ENCODE peak calls at places on chromosomes 2 and 18, in seven cellular contexts. E is H1, U is mesenchymal stem cell, V is H9, C is mesendoderm, G is IMR-90, O is trophoblast cell. Q is an unnamed sample.

GRCh38 chr2:66790651-66791181 is 355.8 kb downstream of the MEIS1 start:
- DNase-seq in E (no peak), V (no peak), O (no peak), U (peak), G (peak), C (no peak), Q (no peak)

GRCh38 chr18:76457957-76458356 is 37.1 kb downstream of the ZNF516 start:
- DNase-seq in V (no peak), O (no peak), E (no peak), C (peak), G (no peak), U (no peak), Q (no peak)

GRCh38 chr2:121247971-121248370 is 37.0 kb downstream of the TFCP2L1 start:
- DNase-seq in V (no peak), C (no peak), E (no peak), U (no peak), G (no peak), O (no peak), Q (no peak)

GRCh38 chr2:143950675-143951074 is 569.2 kb downstream of the ZEB2 start:
- DNase-seq in O (no peak), G (no peak), V (no peak), C (no peak), E (no peak), U (no peak), Q (no peak)

GRCh38 chr2:191707542-191707941 is 29.6 kb downstream of the NABP1 start:
- DNase-seq in V (no peak), E (no peak), U (no peak), C (no peak), G (no peak), O (no peak), Q (no peak)

GRCh38 chr2:173958198-173958846 is 6.9 kb downstream of the SP3 start:
- DNase-seq in U (no peak), O (no peak), C (no peak), G (no peak), V (no peak), E (no peak), Q (no peak)

GRCh38 chr18:47075098-47075883 is 39.9 kb upstream of the ELOA2 start:
- DNase-seq in O (no peak), G (no peak), E (no peak), C (peak), V (peak), U (peak), Q (no peak)

GRCh38 chr18:40911582-40912254 is 1043.3 kb upstream of the PIK3C3 start:
- DNase-seq in O (no peak), U (peak), C (no peak), E (no peak), V (no peak), G (peak), Q (no peak)

GRCh38 chr2:128535928-128536327 is 217.3 kb upstream of the HS6ST1 start:
- DNase-seq in O (peak), V (no peak), G (peak), E (no peak), C (peak), U (peak), Q (no peak)

GRCh38 chr18:75216926-75217303 is 6.3 kb downstream of the TSHZ1 start:
- DNase-seq in C (no peak), G (no peak), U (no peak), O (no peak), E (no peak), V (no peak), Q (no peak)

GRCh38 chr2:42768706-42769256 is 4.8 kb upstream of the OXER1 start:
- DNase-seq in V (no peak), O (no peak), E (no peak), C (no peak), G (no peak), U (no peak), Q (no peak)

GRCh38 chr2:75325594-75325993 is 126.3 kb upstream of the TACR1 start:
- DNase-seq in E (no peak), V (no peak), C (peak), U (no peak), O (no peak), G (no peak), Q (no peak)

GRCh38 chr2:75324716-75325291 is 125.5 kb upstream of the TACR1 start:
- DNase-seq in G (no peak), U (no peak), E (no peak), O (peak), V (no peak), C (peak), Q (no peak)

GRCh38 chr2:75326645-75327044 is 127.3 kb upstream of the TACR1 start:
- DNase-seq in V (no peak), G (no peak), O (no peak), E (no peak), U (no peak), C (no peak), Q (no peak)

GRCh38 chr2:75321558-75321957 is 122.2 kb upstream of the TACR1 start:
- DNase-seq in O (no peak), E (no peak), V (no peak), C (no peak), G (no peak), U (no peak), Q (no peak)

GRCh38 chr2:75324141-75324540 is 124.8 kb upstream of the TACR1 start:
- DNase-seq in C (peak), O (peak), V (no peak), G (peak), U (peak), E (no peak), Q (no peak)
- H3K4ac ChIP-seq in C (no peak), O (no peak), V (no peak), G (no peak), U (no peak), E (no peak), Q (no peak)

GRCh38 chr2:39981877-39982276 is 202.8 kb upstream of the THUMPD2 start:
- DNase-seq in E (no peak), V (no peak), U (no peak), C (no peak), O (no peak), G (no peak), Q (no peak)
- H3K4ac ChIP-seq in E (no peak), V (no peak), U (no peak), C (no peak), O (no peak), G (no peak), Q (no peak)

GRCh38 chr18:35029103-35029502 is 12.1 kb upstream of the MAPRE2 start:
- DNase-seq in E (no peak), G (peak), U (peak), C (no peak), O (peak), V (no peak), Q (no peak)
- H3K4ac ChIP-seq in E (no peak), G (peak), U (no peak), C (no peak), O (no peak), V (no peak), Q (no peak)

GRCh38 chr2:223418800-223419199 is 183.4 kb downstream of the SCG2 start:
- DNase-seq in G (no peak), C (no peak), V (no peak), O (no peak), U (no peak), E (no peak), Q (no peak)
- H3K4ac ChIP-seq in G (no peak), C (no peak), V (no peak), O (no peak), U (no peak), E (no peak), Q (no peak)

DNA sequence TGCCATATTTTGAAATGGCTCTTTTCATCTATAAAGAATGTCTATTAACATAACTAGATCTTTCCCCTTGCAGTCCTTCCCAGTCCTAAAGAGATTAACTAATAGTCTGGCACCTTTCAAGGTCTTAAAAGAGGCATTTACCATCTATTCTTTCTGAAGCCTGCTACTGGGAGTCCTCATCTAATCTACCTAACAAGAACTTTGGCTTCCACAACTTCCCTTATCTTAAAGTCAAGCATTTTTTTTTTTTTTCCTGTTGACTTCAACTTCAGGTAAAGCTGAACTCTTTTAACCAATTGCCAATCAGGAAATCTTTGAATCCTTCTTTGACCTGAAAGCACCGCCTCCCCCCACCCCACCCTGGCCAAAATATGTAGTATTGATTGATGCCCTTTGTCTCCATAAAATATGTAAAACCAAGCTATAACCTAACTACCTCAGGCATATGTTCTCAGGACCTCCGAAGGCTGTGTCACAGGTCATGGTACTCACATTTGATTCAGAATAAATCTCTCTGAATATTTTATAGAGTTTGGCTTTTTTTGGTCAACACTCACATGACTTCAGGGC is 168.6 kb downstream of the PTPRM start:
- DNase-seq in C (peak), G (no peak), E (no peak), O (peak), V (no peak), U (no peak), Q (no peak)
- H3K4ac ChIP-seq in C (peak), G (no peak), E (no peak), O (no peak), V (no peak), U (no peak), Q (no peak)